ENCODE peak calls at places on chromosomes 6 and 20, in nine cellular contexts. L is kidney epithelial cell; I is stimulated activated CD8-positive, alpha-beta memory T cell treated with anti-CD3 and anti-CD28 coated beads, Interleukin-7, amount 100 ng/mL, for 1 hour; T is stimulated activated CD4-positive, alpha-beta T cell treated with anti-CD3 and anti-CD28 coated beads, Interleukin-2, amount 100 ng/mL, for 48 hours; X is chondrocyte; F is NCI-H1092; Q is posterior cingulate gyrus; O is sigmoid colon; C is Daoy. W is an unnamed sample.

GRCh38 chr6:161374971-161375873 is 101.4 kb upstream of the AGPAT4 start:
- DNase-seq in L (no peak), I (no peak), T (no peak), X (no peak), F (peak; percentile 68), Q (peak; percentile 43), O (peak; percentile 76), C (no peak), W (no peak)

GRCh38 chr6:25993038-25993684 is 30.6 kb downstream of the TRIM38 start:
- DNase-seq in L (no peak), I (no peak), T (no peak), X (no peak), F (no peak), Q (no peak), O (no peak), C (no peak), W (no peak)

GRCh38 chr20:3923818-3924217 is 34.6 kb downstream of the PANK2 start:
- DNase-seq in L (no peak), I (no peak), T (no peak), X (no peak), F (no peak), Q (no peak), O (no peak), C (no peak), W (peak; percentile 48)

GRCh38 chr6:109081026-109081425 is 13.6 kb downstream of the SESN1 start:
- DNase-seq in L (no peak), I (no peak), T (no peak), X (no peak), F (no peak), Q (no peak), O (no peak), C (no peak), W (no peak)

GRCh38 chr6:37696841-37697735 is 595 bp downstream of the MDGA1 start:
- DNase-seq in L (no peak), I (peak; percentile 15), T (peak; percentile 28), X (no peak), F (no peak), Q (no peak), O (no peak), C (peak; percentile 54), W (peak; percentile 10)

GRCh38 chr20:9838378-9839295 is at the start of gene PAK5:
- DNase-seq in L (peak; percentile 10), I (no peak), T (no peak), X (peak; percentile 83), F (peak; percentile 93), Q (peak; percentile 68), O (no peak), C (peak; percentile 88), W (peak; percentile 18)

GRCh38 chr6:129844118-129844891 is 16.8 kb downstream of the TMEM244 start:
- DNase-seq in L (peak; percentile 57), I (no peak), T (no peak), X (no peak), F (no peak), Q (no peak), O (no peak), C (peak; percentile 72), W (peak; percentile 54)

GRCh38 chr6:47221565-47221964 is 88.1 kb downstream of the TNFRSF21 start:
- DNase-seq in L (no peak), I (no peak), T (no peak), X (no peak), F (no peak), Q (no peak), O (no peak), C (no peak), W (no peak)